ENCODE peak calls at places on chromosome X, in five cellular contexts. R is upper lobe of right lung, B is WERI-Rb-1, X is astrocyte, A is neural progenitor cell. V is an unnamed sample. For H3K27me3, the result is how much of the 10 kb centered on the place peaks cover.

GRCh38 chrX:153727108-153727931 is 2.7 kb downstream of the ABCD1 start:
- DNase-seq in R (peak), B (no peak), X (no peak), A (no peak), V (no peak)

GRCh38 chrX:100353326-100353725 is 56.7 kb downstream of the PCDH19 start:
- DNase-seq in R (no peak), B (no peak), X (no peak), A (no peak), V (no peak)

GRCh38 chrX:1281511-1281910 is 12.9 kb downstream of the CSF2RA start:
- DNase-seq in R (no peak), B (no peak), X (peak), A (no peak), V (no peak)

GRCh38 chrX:15128838-15129237 is 141.0 kb downstream of the ASB9 start:
- DNase-seq in R (no peak), B (no peak), X (no peak), A (no peak), V (no peak)

GRCh38 chrX:106716004-106716403 is 10.5 kb upstream of the RNF128 start:
- DNase-seq in R (no peak), B (no peak), X (no peak), A (no peak), V (no peak)

GRCh38 chrX:9651737-9652136 is 113.9 kb downstream of the GPR143 start:
- DNase-seq in R (no peak), B (no peak), X (no peak), A (no peak), V (no peak)

GRCh38 chrX:39613997-39614679 is 483.6 kb downstream of the BCOR start:
- DNase-seq in R (peak), B (no peak), X (no peak), A (peak), V (peak)

GRCh38 chrX:72713130-72713529 is 976 bp downstream of the PHKA1 start:
- DNase-seq in R (no peak), B (no peak), X (no peak), A (no peak), V (no peak)

GRCh38 chrX:69226459-69227158 is 61.4 kb upstream of the PJA1 start:
- DNase-seq in R (no peak), B (no peak), X (no peak), A (no peak), V (no peak)

GRCh38 chrX:108582151-108582550 is 142.5 kb downstream of the COL4A5 start:
- DNase-seq in R (no peak), B (no peak), X (no peak), A (peak), V (no peak)

GRCh38 chrX:39204945-39205344 is 403.7 kb downstream of the MID1IP1 start:
- DNase-seq in R (no peak), B (no peak), X (no peak), A (no peak), V (no peak)

GRCh38 chrX:130555757-130556156 is 154.0 kb downstream of the RBMX2 start:
- DNase-seq in R (no peak), B (no peak), X (no peak), A (no peak), V (no peak)

GRCh38 chrX:5991393-5991792 is 237.3 kb downstream of the NLGN4X start:
- DNase-seq in R (no peak), B (no peak), X (no peak), A (no peak), V (no peak)

GRCh38 chrX:81195712-81196111 is 6.0 kb downstream of the HMGN5 start:
- DNase-seq in R (no peak), B (peak), X (peak), A (peak), V (peak)

GRCh38 chrX:121064579-121064978 is 17.2 kb downstream of the GLUD2 start:
- DNase-seq in R (no peak), B (no peak), X (no peak), A (no peak), V (no peak)

GRCh38 chrX:113741744-113742143 is 842.1 kb upstream of the HTR2C start:
- DNase-seq in R (no peak), B (no peak), X (peak), A (peak), V (peak)

GRCh38 chrX:118360429-118361125 is 14.7 kb downstream of the WDR44 start:
- DNase-seq in R (no peak), B (no peak), X (peak), A (peak), V (no peak)

GRCh38 chrX:9317174-9317573 is 147.7 kb upstream of the TBL1X start:
- DNase-seq in R (peak), B (no peak), X (no peak), A (peak), V (no peak)

GRCh38 chrX:103215768-103216085 is 819 bp downstream of the BEX4 start:
- DNase-seq in R (no peak), B (no peak), X (no peak), A (no peak), V (peak)

GRCh38 chrX:16187024-16187698 is 19.9 kb downstream of the MAGEB17 start:
- DNase-seq in R (no peak), B (no peak), X (no peak), A (no peak), V (no peak)

GRCh38 chrX:45807572-45808425 is 607.1 kb upstream of the DIPK2B start:
- DNase-seq in R (no peak), B (no peak), X (peak), A (peak), V (no peak)

GRCh38 chrX:68196939-68197791 is 236.1 kb downstream of the OPHN1 start:
- DNase-seq in R (no peak), B (peak), X (peak), A (peak), V (peak)

GRCh38 chrX:125298871-125299270 is 20.8 kb upstream of the TEX13C start:
- DNase-seq in R (no peak), B (no peak), X (no peak), A (no peak), V (no peak)

GRCh38 chrX:81121513-81122363 is 80.0 kb downstream of the HMGN5 start:
- DNase-seq in R (peak), B (peak), X (peak), A (peak), V (peak)

GRCh38 chrX:46791927-46792825 is 33.3 kb upstream of the SLC9A7 start:
- DNase-seq in R (no peak), B (no peak), X (peak), A (peak), V (peak)

GRCh38 chrX:2577844-2578444 is 77.2 kb upstream of the DHRSX start:
- DNase-seq in R (no peak), B (no peak), X (no peak), A (peak), V (peak)

GRCh38 chrX:40154229-40154852 is 56.6 kb upstream of the BCOR start:
- DNase-seq in R (no peak), B (peak), X (no peak), A (peak), V (peak)

GRCh38 chrX:72003811-72004750 is 93.4 kb downstream of the NHSL2 start:
- DNase-seq in R (no peak), B (peak), X (peak), A (peak), V (peak)

GRCh38 chrX:5646818-5647217 is 581.8 kb downstream of the NLGN4X start:
- DNase-seq in R (no peak), B (no peak), X (no peak), A (no peak), V (no peak)

GRCh38 chrX:95996294-95996693 is 688.3 kb upstream of the DIAPH2 start:
- DNase-seq in R (no peak), B (no peak), X (no peak), A (no peak), V (no peak)

GRCh38 chrX:100410901-100411801 is 1.1 kb upstream of the PCDH19 start:
- DNase-seq in R (no peak), B (no peak), X (no peak), A (peak), V (peak)

GRCh38 chrX:7570432-7571009 is 272.4 kb upstream of the VCX start:
- DNase-seq in R (no peak), B (no peak), X (no peak), A (peak), V (no peak)

GRCh38 chrX:139905743-139906142 is 27.1 kb downstream of the ATP11C start:
- DNase-seq in R (no peak), B (no peak), X (no peak), A (no peak), V (no peak)

GRCh38 chrX:39675619-39676018 is 422.1 kb downstream of the BCOR start:
- DNase-seq in R (no peak), B (no peak), X (no peak), A (no peak), V (no peak)

GRCh38 chrX:54483946-54484345 is 12.1 kb downstream of the FGD1 start:
- DNase-seq in R (no peak), B (no peak), X (no peak), A (no peak), V (no peak)

GRCh38 chrX:70434352-70434866 is 10.2 kb upstream of the DLG3 start:
- DNase-seq in R (peak), B (peak), X (peak), A (peak), V (peak)

GRCh38 chrX:84501798-84502628 is at the start of gene HDX:
- DNase-seq in R (peak), B (peak), X (peak), A (peak), V (peak)

GRCh38 chrX:118212817-118213183 is 96.2 kb upstream of the KLHL13 start:
- DNase-seq in R (no peak), B (no peak), X (peak), A (no peak), V (no peak)

GRCh38 chrX:133966199-133966598 is 19.2 kb downstream of the GPC3 start:
- DNase-seq in R (no peak), B (no peak), X (no peak), A (no peak), V (no peak)
- H3K27me3 ChIP-seq in R (under half), B (under half), X (under half), A (under half), V (under half)

GRCh38 chrX:21658746-21659145 is 616 bp upstream of the KLHL34 start:
- DNase-seq in R (no peak), B (no peak), X (no peak), A (no peak), V (no peak)

GRCh38 chrX:21659320-21659719 is 1.2 kb upstream of the KLHL34 start:
- DNase-seq in R (no peak), B (no peak), X (no peak), A (no peak), V (no peak)

GRCh38 chrX:21656587-21657317 is 1.4 kb downstream of the KLHL34 start:
- DNase-seq in R (no peak), B (no peak), X (no peak), A (no peak), V (peak)

GRCh38 chrX:21657318-21658151 is 595 bp downstream of the KLHL34 start:
- DNase-seq in R (peak), B (no peak), X (no peak), A (no peak), V (peak)

GRCh38 chrX:21658152-21658737 is at the start of gene KLHL34:
- DNase-seq in R (no peak), B (no peak), X (no peak), A (no peak), V (peak)
- H3K4me3 ChIP-seq in R (no peak), B (no peak), X (peak), A (no peak), V (no peak)

GRCh38 chrX:19122641-19123009 is 357 bp upstream of the ADGRG2 start:
- DNase-seq in R (no peak), B (no peak), X (no peak), A (no peak), V (no peak)
- H3K27me3 ChIP-seq in R (under half), B (half or more), X (under half), A (half or more), V (under half)

GRCh38 chrX:150362599-150363481 is at the start of gene MAMLD1:
- DNase-seq in R (peak), B (peak), X (peak), A (peak), V (peak)

GRCh38 chrX:150365051-150365952 is 2.2 kb downstream of the MAMLD1 start:
- DNase-seq in R (peak), B (peak), X (peak), A (peak), V (peak)

GRCh38 chrX:150363561-150364346 is 637 bp downstream of the MAMLD1 start:
- DNase-seq in R (peak), B (no peak), X (no peak), A (peak), V (peak)

GRCh38 chrX:150365953-150366911 is 3.1 kb downstream of the MAMLD1 start:
- DNase-seq in R (peak), B (peak), X (peak), A (peak), V (peak)

GRCh38 chrX:150364347-150365050 is 1.4 kb downstream of the MAMLD1 start:
- DNase-seq in R (peak), B (peak), X (no peak), A (peak), V (peak)
- H3K4me3 ChIP-seq in R (peak), B (peak), X (peak), A (peak), V (peak)

DNA sequence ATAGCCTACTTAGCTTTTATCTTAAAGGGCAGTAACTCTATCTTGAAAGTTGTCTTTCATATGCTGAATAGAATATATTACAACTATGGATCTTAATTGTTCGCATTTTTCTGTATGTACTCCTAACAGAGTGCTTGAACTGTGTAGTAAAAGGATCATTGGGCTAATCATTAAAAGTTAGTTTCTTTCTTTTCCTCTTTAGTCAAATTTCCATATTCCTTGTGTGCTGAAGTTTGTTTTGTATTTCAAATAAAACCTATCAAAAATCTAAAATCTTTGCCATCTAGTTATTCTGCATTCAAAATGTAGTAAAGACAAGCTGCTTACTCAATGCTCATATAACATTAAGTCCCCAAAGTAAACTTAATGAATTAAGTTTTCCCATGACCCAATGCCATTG is 182.7 kb downstream of the HTR2C start:
- DNase-seq in R (no peak), B (no peak), X (no peak), A (no peak), V (no peak)
- H3K27me3 ChIP-seq in R (under half), B (under half), X (under half), A (under half), V (under half)